ENCODE peak calls at places on chromosomes 5 and 9, in five cellular contexts. O is H1, X is stomach, G is sigmoid colon, V is SK-N-SH. I is an unnamed sample.

GRCh38 chr9:93491593-93492232 is 38.3 kb upstream of the FAM120AOS start:
- DNase-seq in V (no peak), X (no peak), G (no peak), O (no peak), I (no peak)

GRCh38 chr9:129414377-129415021 is 206.4 kb downstream of the C9orf50 start:
- DNase-seq in O (no peak), X (no peak), V (no peak), G (peak; percentile 82), I (peak; percentile 45)

GRCh38 chr9:21866302-21866701 is 63.9 kb downstream of the MTAP start:
- DNase-seq in O (no peak), V (no peak), G (no peak), X (no peak), I (no peak)

GRCh38 chr9:78038620-78039300 is 7.1 kb upstream of the GNAQ start:
- DNase-seq in O (no peak), G (no peak), X (no peak), V (no peak), I (peak; percentile 26)

GRCh38 chr9:129748249-129748648 is 4.6 kb downstream of the PTGES start:
- DNase-seq in V (no peak), X (no peak), G (no peak), O (no peak), I (no peak)

GRCh38 chr5:72673623-72674022 is 142.8 kb upstream of the TNPO1 start:
- DNase-seq in X (no peak), G (no peak), V (no peak), O (no peak), I (no peak)

GRCh38 chr9:133700861-133701320 is 37.3 kb downstream of the SARDH start:
- DNase-seq in V (no peak), O (no peak), X (no peak), G (peak; percentile 14), I (no peak)

GRCh38 chr5:125134216-125135081 is 388.0 kb upstream of the ZNF608 start:
- DNase-seq in X (no peak), V (no peak), O (no peak), G (no peak), I (no peak)

GRCh38 chr5:77920350-77921046 is 144.4 kb upstream of the TBCA start:
- DNase-seq in G (no peak), V (no peak), O (no peak), X (no peak), I (no peak)

GRCh38 chr5:123001801-123002200 is 34.7 kb downstream of the PPIC start:
- DNase-seq in X (no peak), O (no peak), V (peak; percentile 44), G (no peak), I (no peak)

GRCh38 chr9:16718296-16718695 is 152.2 kb downstream of the BNC2 start:
- DNase-seq in X (no peak), O (no peak), V (no peak), G (no peak), I (no peak)

GRCh38 chr9:96186601-96187011 is 115.4 kb downstream of the HSD17B3 start:
- DNase-seq in O (peak; percentile 74), G (peak; percentile 63), X (peak; percentile 85), V (no peak), I (peak; percentile 75)

GRCh38 chr9:99075246-99075912 is 29.5 kb upstream of the TGFBR1 start:
- DNase-seq in O (no peak), G (no peak), V (no peak), X (no peak), I (no peak)

GRCh38 chr9:108668191-108668940 is 187.4 kb downstream of the ACTL7B start:
- DNase-seq in V (no peak), X (no peak), O (no peak), G (no peak), I (no peak)

GRCh38 chr5:149931992-149932436 is 12.6 kb downstream of the PDE6A start:
- DNase-seq in X (no peak), V (peak; percentile 20), G (no peak), O (no peak), I (no peak)

GRCh38 chr9:109242751-109243150 is 75.7 kb upstream of the FRRS1L start:
- DNase-seq in O (no peak), V (no peak), G (no peak), X (no peak), I (no peak)

GRCh38 chr9:19788614-19789271 is at the start of gene SLC24A2:
- DNase-seq in X (no peak), O (peak; percentile 73), G (no peak), V (peak; percentile 79), I (no peak)

GRCh38 chr5:38871211-38871610 is 25.4 kb downstream of the OSMR start:
- DNase-seq in O (no peak), X (no peak), V (no peak), G (no peak), I (no peak)

GRCh38 chr5:43602456-43602817 is 543 bp upstream of the NNT start:
- DNase-seq in G (peak; percentile 74), V (peak; percentile 75), O (no peak), X (peak; percentile 27), I (peak; percentile 34)

GRCh38 chr9:96484521-96484931 is 34.6 kb downstream of the HABP4 start:
- DNase-seq in V (no peak), X (no peak), G (no peak), O (no peak), I (no peak)

GRCh38 chr9:81320909-81321482 is 368.4 kb downstream of the TLE1 start:
- DNase-seq in V (peak; percentile 70), O (no peak), X (no peak), G (no peak), I (no peak)

GRCh38 chr5:103444333-103445038 is 118.1 kb downstream of the NUDT12 start:
- DNase-seq in X (peak; percentile 34), V (peak; percentile 20), G (no peak), O (no peak), I (peak; percentile 8)

GRCh38 chr9:72396247-72397091 is 31.5 kb upstream of the ZFAND5 start:
- DNase-seq in O (no peak), G (no peak), V (no peak), X (no peak), I (no peak)

GRCh38 chr9:35649431-35650340 is 1.0 kb downstream of the SIT1 start:
- DNase-seq in G (no peak), V (no peak), O (no peak), X (no peak), I (no peak)

GRCh38 chr5:34630596-34630995 is 25.5 kb upstream of the RAI14 start:
- DNase-seq in O (no peak), V (no peak), X (no peak), G (no peak), I (no peak)

GRCh38 chr5:166722939-166723338 is 1568.5 kb upstream of the WWC1 start:
- DNase-seq in V (no peak), G (no peak), X (no peak), O (no peak), I (no peak)

GRCh38 chr5:171981847-171982246 is 24.6 kb downstream of the FBXW11 start:
- DNase-seq in G (no peak), V (no peak), X (no peak), O (no peak), I (no peak)

GRCh38 chr5:135048286-135048685 is 14.3 kb upstream of the PITX1 start:
- DNase-seq in X (no peak), O (no peak), V (no peak), G (no peak), I (no peak)

GRCh38 chr9:87445646-87446045 is 52.0 kb upstream of the DAPK1 start:
- DNase-seq in X (peak; percentile 37), V (no peak), G (no peak), O (peak; percentile 63), I (peak; percentile 30)

GRCh38 chr5:151205411-151205810 is 18.5 kb downstream of the CCDC69 start:
- DNase-seq in G (no peak), V (no peak), X (no peak), O (no peak), I (no peak)

GRCh38 chr9:137162505-137163100 is 7.2 kb downstream of the LRRC26 start:
- DNase-seq in G (no peak), O (peak; percentile 66), X (peak; percentile 71), V (no peak), I (peak; percentile 63)

GRCh38 chr9:90727498-90727897 is 74.1 kb upstream of the SYK start:
- DNase-seq in O (no peak), X (no peak), V (no peak), G (no peak), I (no peak)

DNA sequence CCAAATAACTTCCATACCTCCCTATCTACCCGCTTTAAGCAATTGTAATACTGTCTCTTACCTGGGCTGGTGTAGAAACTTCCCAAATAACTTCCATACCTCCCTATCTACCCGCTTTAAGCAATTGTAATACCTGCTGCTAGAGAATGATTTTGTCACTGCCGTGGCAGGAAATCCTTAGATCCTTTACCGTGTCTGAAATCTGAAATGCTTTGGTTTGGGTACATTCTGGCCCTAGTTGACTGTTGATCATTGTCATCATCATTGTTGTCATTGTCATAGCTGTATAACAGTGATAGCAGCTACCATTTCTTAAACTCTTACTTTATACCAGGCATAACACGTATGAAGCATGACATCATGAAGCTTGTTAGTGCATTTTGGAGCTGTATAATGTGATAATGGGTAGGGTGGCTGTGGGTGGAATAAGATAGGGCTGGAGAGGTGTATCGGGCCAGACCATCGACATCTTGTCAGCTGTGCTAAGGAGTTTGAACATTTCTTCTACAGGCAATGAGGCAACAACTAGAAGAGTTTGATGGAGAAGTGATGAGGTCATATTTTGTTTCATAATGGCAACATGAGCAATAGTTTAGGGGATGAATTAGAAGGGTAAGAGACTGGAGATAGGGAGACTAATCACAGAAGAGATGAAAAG is 15.7 kb downstream of the PIP5K1B start:
- DNase-seq in G (no peak), X (no peak), O (no peak), V (no peak), I (no peak)
- TF ChIP-seq EP300 in G (no peak), X (no peak), O (no peak), V (no peak), I (no peak)

GRCh38 chr5:1942158-1942557 is 59.4 kb upstream of the IRX4 start:
- DNase-seq in X (no peak), V (no peak), G (no peak), O (no peak), I (no peak)
- TF ChIP-seq CTCF in X (no peak), V (no peak), G (no peak), O (no peak), I (no peak)

DNA sequence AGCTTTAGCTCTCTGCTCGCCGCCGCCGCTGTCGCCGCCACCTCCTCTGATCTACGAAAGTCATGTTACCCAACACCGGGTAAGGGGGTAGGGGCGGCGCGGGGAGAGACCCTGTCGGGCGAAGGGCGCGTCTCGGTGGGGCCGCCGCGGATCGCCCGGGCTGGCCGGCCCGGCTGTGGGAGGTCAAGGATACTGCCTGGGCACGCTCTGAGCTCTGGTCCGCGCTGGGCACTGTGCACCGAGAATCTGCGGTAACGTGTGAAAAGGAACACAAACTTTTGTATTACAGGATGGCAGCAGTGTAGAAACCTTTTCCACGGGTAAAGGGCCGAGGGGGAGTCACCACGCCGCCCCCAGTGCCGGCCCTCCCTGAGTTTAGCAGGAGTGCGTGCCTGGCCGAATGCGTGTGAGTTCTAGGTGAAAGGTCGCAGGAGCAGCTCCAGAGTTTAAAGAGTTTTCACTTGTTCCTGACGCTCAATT is at the start of gene HSDL2:
- DNase-seq in O (no peak), G (peak; percentile 82), X (peak; percentile 52), V (no peak), I (peak; percentile 60)
- TF ChIP-seq POLR2AphosphoS5 in O (no peak), G (no peak), X (no peak), V (no peak), I (no peak)

DNA sequence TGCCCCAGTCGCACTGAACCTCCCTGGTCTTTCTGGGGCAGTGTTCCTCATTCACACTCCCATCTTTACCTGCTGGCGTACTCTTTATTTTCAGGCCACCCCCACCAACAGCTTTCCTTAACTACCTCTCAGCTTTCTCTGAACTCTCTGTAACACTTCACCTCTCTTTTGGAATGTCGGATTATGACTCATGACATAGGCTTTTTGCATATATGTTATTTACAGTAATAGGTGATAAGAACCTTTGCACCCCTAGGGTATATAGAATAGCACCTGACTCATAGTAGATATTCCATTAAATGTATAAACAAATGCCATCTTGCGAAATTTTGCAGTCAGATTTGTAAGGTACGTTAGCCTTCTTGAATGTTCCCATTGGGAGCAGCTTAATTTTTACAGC is 52.9 kb upstream of the MIER3 start:
- DNase-seq in V (no peak), O (no peak), G (no peak), X (no peak), I (no peak)
- TF ChIP-seq EP300 in V (no peak), O (no peak), G (no peak), X (no peak), I (no peak)

I was measured in transverse colon.